ENCODE peak calls at places on chromosomes 5 and 9, in six cellular contexts. N is psoas muscle; Z is CD4-positive, CD25-positive, alpha-beta regulatory T cell; H is upper lobe of right lung; V is PC-9; D is kidney. S is an unnamed sample.

GRCh38 chr9:129774791-129775149 is 21.9 kb upstream of the PTGES start:
- DNase-seq in N (no peak), Z (no peak), H (no peak), V (no peak), D (no peak), S (no peak)

GRCh38 chr5:143557061-143557818 is 153.8 kb upstream of the NR3C1 start:
- DNase-seq in N (no peak), Z (peak; percentile 13), H (no peak), V (no peak), D (no peak), S (no peak)

GRCh38 chr5:137488516-137488915 is 10.6 kb downstream of the SPOCK1 start:
- DNase-seq in N (no peak), Z (no peak), H (no peak), V (no peak), D (no peak), S (no peak)

GRCh38 chr5:135105105-135105484 is 71.1 kb upstream of the PITX1 start:
- DNase-seq in N (no peak), Z (no peak), H (no peak), V (no peak), D (no peak), S (no peak)

GRCh38 chr5:148913493-148913892 is 87.1 kb downstream of the ADRB2 start:
- DNase-seq in N (no peak), Z (no peak), H (no peak), V (no peak), D (no peak), S (no peak)

GRCh38 chr5:42467981-42468524 is 44.8 kb downstream of the GHR start:
- DNase-seq in N (no peak), Z (no peak), H (no peak), V (no peak), D (no peak), S (no peak)

GRCh38 chr5:93274291-93274690 is 306.7 kb downstream of the NR2F1-AS1 start:
- DNase-seq in N (no peak), Z (no peak), H (no peak), V (no peak), D (no peak), S (no peak)

GRCh38 chr5:161442471-161442870 is 104.1 kb downstream of the GABRB2 start:
- DNase-seq in N (no peak), Z (no peak), H (no peak), V (no peak), D (no peak), S (no peak)

GRCh38 chr5:133796186-133796585 is 172.2 kb downstream of the C5orf15 start:
- DNase-seq in N (no peak), Z (no peak), H (no peak), V (no peak), D (no peak), S (no peak)

GRCh38 chr5:155282503-155283107 is 269.1 kb downstream of the KIF4B start:
- DNase-seq in N (no peak), Z (no peak), H (no peak), V (no peak), D (no peak), S (no peak)

GRCh38 chr9:28051559-28051958 is 478.3 kb upstream of the C9orf72 start:
- DNase-seq in N (no peak), Z (no peak), H (no peak), V (no peak), D (no peak), S (no peak)

GRCh38 chr5:37786855-37787254 is 53.0 kb downstream of the GDNF start:
- DNase-seq in N (no peak), Z (no peak), H (no peak), V (no peak), D (no peak), S (no peak)

GRCh38 chr9:137266589-137267453 is 10.7 kb upstream of the TOR4A start:
- DNase-seq in N (no peak), Z (no peak), H (peak; percentile 58), V (no peak), D (peak; percentile 78), S (no peak)

GRCh38 chr9:74095925-74096324 is 401.2 kb upstream of the RORB start:
- DNase-seq in N (no peak), Z (no peak), H (no peak), V (no peak), D (no peak), S (no peak)

GRCh38 chr5:11268894-11269293 is 507.9 kb upstream of the DAP start:
- DNase-seq in N (no peak), Z (no peak), H (no peak), V (no peak), D (no peak), S (no peak)

GRCh38 chr9:134025606-134026541 is 593 bp downstream of the BRD3OS start:
- DNase-seq in N (peak; percentile 72), Z (peak; percentile 70), H (peak; percentile 77), V (no peak), D (no peak), S (peak; percentile 39)

GRCh38 chr9:16825971-16826370 is 44.5 kb downstream of the BNC2 start:
- DNase-seq in N (no peak), Z (no peak), H (no peak), V (no peak), D (no peak), S (no peak)

GRCh38 chr5:135398160-135398854 is 724 bp downstream of the MACROH2A1 start:
- DNase-seq in N (peak; percentile 74), Z (peak; percentile 83), H (peak; percentile 80), V (peak; percentile 50), D (peak; percentile 82), S (peak; percentile 85)

GRCh38 chr9:134149380-134149779 is 13.5 kb downstream of the WDR5 start:
- DNase-seq in N (no peak), Z (no peak), H (no peak), V (no peak), D (no peak), S (no peak)

GRCh38 chr5:28880936-28881335 is 1842.5 kb upstream of the CDH9 start:
- DNase-seq in N (no peak), Z (no peak), H (no peak), V (no peak), D (no peak), S (no peak)

GRCh38 chr5:113163328-113163727 is 186.7 kb downstream of the DCP2 start:
- DNase-seq in N (no peak), Z (no peak), H (no peak), V (peak; percentile 56), D (no peak), S (no peak)

GRCh38 chr9:129266536-129266935 is 88.5 kb upstream of the IER5L start:
- DNase-seq in N (no peak), Z (no peak), H (no peak), V (no peak), D (peak; percentile 58), S (no peak)

GRCh38 chr5:123036391-123037103 is at the start of gene PPIC:
- DNase-seq in N (peak; percentile 93), Z (no peak), H (peak; percentile 96), V (peak; percentile 54), D (peak; percentile 94), S (peak; percentile 93)

DNA sequence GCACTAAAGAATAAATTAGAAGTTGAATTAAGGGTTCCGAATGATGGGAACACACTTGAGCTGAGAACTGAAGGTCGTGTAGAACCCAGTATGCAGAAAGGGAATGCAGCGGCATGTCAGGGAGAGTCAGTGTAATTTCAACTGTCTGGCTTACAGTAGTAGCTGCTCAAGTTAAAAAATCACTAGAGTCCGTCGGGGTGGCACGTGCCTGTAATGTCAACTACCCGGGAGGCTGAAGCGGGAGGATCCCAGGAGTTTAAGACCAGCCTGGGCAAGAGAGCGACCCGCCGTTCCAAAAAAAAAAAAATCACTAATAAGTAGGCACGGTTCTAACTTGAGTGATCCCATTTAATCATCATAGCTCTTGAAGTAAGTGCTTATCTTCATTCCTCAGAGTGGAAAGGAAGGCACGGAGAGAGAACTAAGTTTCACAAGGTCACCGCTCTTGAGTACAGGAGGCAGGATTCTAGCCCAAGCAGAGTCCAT is 935 bp downstream of the RMRP start:
- DNase-seq in N (no peak), Z (no peak), H (no peak), V (no peak), D (peak; percentile 69), S (no peak)
- H3K4me1 ChIP-seq in N (peaks cover 26% of the 10 kb centered on the region), Z (peaks cover 45% of the 10 kb centered on the region), H (peaks cover 31% of the 10 kb centered on the region), V (peaks cover 33% of the 10 kb centered on the region), D (peaks cover 9% of the 10 kb centered on the region), S (peaks cover 20% of the 10 kb centered on the region)

GRCh38 chr5:111447822-111448221 is 64.5 kb downstream of the STARD4 start:
- DNase-seq in N (no peak), Z (no peak), H (no peak), V (no peak), D (no peak), S (no peak)

DNA sequence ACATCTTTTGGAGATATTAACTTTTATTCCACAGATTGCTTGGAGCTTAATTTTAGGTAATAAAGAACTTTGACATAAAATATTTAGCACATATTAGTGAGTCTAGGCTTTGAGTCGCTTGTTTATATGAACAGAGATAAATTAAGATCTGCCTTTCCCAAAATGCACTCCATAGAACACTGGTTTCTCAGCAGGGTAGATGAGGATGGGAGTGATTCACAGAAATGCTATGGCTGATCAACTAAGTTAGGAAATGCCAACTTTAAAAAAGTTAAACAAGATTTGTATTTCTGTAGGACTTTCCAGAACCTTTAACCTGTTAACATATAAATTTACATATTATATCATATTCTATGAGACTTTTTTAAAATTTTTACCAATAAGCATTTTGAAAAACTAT is 65.2 kb downstream of the STARD4 start:
- DNase-seq in N (no peak), Z (no peak), H (no peak), V (no peak), D (no peak), S (no peak)
- H3K4me3 ChIP-seq in N (no peak overlapping the region), Z (no peak overlapping the region), H (no peak overlapping the region), V (no peak overlapping the region), D (no peak overlapping the region), S (no peak overlapping the region)

DNA sequence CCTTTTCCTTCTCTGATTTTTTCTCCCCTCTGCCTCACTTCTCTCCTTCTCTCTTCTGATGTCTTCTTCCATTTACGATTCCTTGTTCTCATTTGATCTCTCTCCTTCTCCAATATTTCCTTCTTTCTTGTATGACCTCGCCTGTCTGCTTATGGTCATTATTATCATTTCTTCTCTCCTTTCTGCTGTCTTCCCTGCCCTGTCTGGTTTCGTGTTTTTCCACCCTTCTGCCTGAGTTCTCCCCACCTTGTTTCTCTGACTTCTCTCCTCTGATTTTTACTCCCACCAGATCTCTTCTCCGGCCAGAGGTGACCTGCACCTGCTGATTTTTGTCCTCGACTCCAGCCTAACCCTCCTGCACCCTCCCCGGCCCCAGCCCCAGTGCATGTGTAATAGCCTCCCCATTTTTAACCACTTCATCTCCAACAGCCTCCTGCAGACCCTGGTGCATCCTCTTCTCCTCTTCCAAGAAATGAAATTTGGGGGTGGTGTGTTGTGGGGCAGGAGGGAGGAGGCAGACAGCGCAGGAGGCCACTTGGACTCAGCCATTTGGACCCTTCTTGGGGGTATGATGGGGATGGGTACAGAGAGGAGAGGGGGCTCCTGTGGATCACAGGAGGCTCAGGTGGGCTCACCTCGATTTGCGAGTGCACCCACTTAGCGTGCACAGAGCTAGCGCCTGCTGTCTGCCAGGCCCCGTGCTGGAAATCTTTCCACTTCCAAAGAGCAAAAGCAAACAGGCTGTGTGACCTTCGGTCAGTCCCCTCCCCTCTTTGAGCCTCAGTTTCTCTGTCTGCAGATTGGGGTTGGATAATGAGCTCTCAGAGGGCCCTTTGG is 32.5 kb downstream of the GSN start:
- DNase-seq in N (peak; percentile 38), Z (no peak), H (peak; percentile 39), V (no peak), D (no peak), S (no peak)
- H3K4me1 ChIP-seq in N (peaks cover 52% of the 10 kb centered on the region), Z (peaks cover 6% of the 10 kb centered on the region), H (peaks cover 72% of the 10 kb centered on the region), V (peaks cover 16% of the 10 kb centered on the region), D (peaks cover 24% of the 10 kb centered on the region), S (peaks cover 9% of the 10 kb centered on the region)

DNA sequence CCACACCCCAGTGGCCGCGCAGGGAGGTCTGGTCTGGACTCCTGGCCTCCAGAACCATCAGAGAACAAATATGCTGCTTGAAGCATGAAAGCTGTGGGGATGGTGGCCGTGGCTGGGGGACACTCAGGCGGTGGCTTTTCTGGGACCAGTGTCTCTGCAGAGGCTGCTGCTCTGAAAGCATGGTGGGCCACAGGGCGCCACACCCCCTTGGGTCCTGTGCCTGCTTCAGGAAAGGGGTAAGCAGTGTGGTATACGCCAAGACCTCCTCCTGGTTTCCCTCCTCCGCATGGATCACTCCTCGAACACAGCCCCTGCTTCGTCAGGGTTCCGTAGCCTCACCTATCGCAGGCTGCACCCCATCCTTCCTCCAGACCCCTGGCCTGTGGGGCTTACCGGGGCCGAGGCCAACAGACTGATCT is 19.7 kb upstream of the TERT start:
- DNase-seq in N (peak; percentile 32), Z (no peak), H (peak; percentile 56), V (no peak), D (peak; percentile 68), S (no peak)
- H3K4me3 ChIP-seq in N (no peak overlapping the region), Z (no peak overlapping the region), H (no peak overlapping the region), V (no peak overlapping the region), D (no peak overlapping the region), S (no peak overlapping the region)